ENCODE peak calls at places on chromosomes 2 and 18, in four cellular contexts. W is heart left ventricle, Z is GM10248, M is chondrocyte. H is an unnamed sample.

GRCh38 chr2:55864351-55865084 is 59.1 kb downstream of the EFEMP1 start:
- DNase-seq in Z (no peak), M (no peak), W (no peak), H (no peak)

GRCh38 chr2:7256377-7256776 is 339.2 kb downstream of the RNF144A start:
- DNase-seq in Z (no peak), W (no peak), M (no peak), H (no peak)

GRCh38 chr18:70289351-70290330 is 796 bp downstream of the SOCS6 start:
- DNase-seq in M (no peak), Z (peak), W (peak), H (peak)

GRCh38 chr2:209908511-209908910 is 93.9 kb upstream of the RPE start:
- DNase-seq in M (no peak), W (no peak), Z (no peak), H (no peak)

GRCh38 chr2:55155764-55156221 is 76.3 kb downstream of the CLHC1 start:
- DNase-seq in W (no peak), M (no peak), Z (no peak), H (no peak)

GRCh38 chr2:149661844-149662243 is 74.3 kb upstream of the MMADHC start:
- DNase-seq in W (no peak), Z (no peak), M (no peak), H (no peak)

GRCh38 chr2:143264851-143265250 is 135.6 kb downstream of the ARHGAP15 start:
- DNase-seq in W (no peak), M (no peak), Z (no peak), H (no peak)

GRCh38 chr2:20196881-20197204 is 28.1 kb downstream of the SDC1 start:
- DNase-seq in M (no peak), W (no peak), Z (no peak), H (no peak)

GRCh38 chr2:70094171-70094977 is 7.1 kb downstream of the PCBP1 start:
- DNase-seq in M (peak), Z (no peak), W (no peak), H (peak)

GRCh38 chr2:181646415-181646987 is 10.4 kb downstream of the CERKL start:
- DNase-seq in Z (no peak), M (no peak), W (no peak), H (no peak)

GRCh38 chr2:159551811-159552210 is 64.5 kb downstream of the BAZ2B start:
- DNase-seq in W (no peak), Z (no peak), M (no peak), H (no peak)

GRCh38 chr2:121505005-121505404 is 25.7 kb upstream of the RNU4ATAC start:
- DNase-seq in M (no peak), Z (no peak), W (no peak), H (no peak)

GRCh38 chr18:13437801-13438506 is 219.4 kb downstream of the LDLRAD4 start:
- DNase-seq in Z (no peak), W (no peak), M (no peak), H (no peak)

GRCh38 chr2:113284481-113284880 is 5.8 kb upstream of the PAX8 start:
- DNase-seq in M (no peak), Z (no peak), W (no peak), H (no peak)

GRCh38 chr2:113233593-113234550 is 44.8 kb downstream of the PAX8 start:
- DNase-seq in M (no peak), Z (peak), W (no peak), H (peak)

GRCh38 chr2:96489673-96490072 is 15.5 kb downstream of the NEURL3 start:
- DNase-seq in W (no peak), M (no peak), Z (no peak), H (no peak)

GRCh38 chr2:58762176-58762781 is 521.2 kb upstream of the FANCL start:
- DNase-seq in M (no peak), W (no peak), Z (no peak), H (peak)

GRCh38 chr18:75395137-75395536 is 32.4 kb downstream of the SMIM21 start:
- DNase-seq in W (no peak), Z (no peak), M (no peak), H (no peak)

GRCh38 chr18:58361212-58361611 is 267.7 kb downstream of the ALPK2 start:
- DNase-seq in W (no peak), M (no peak), Z (no peak), H (no peak)

GRCh38 chr18:74551936-74552555 is 17.7 kb downstream of the CNDP1 start:
- DNase-seq in W (peak), M (no peak), Z (peak), H (peak)

GRCh38 chr2:23452853-23453420 is 68.0 kb downstream of the KLHL29 start:
- DNase-seq in W (no peak), M (no peak), Z (peak), H (peak)

GRCh38 chr2:171163261-171163660 is 2.6 kb upstream of the TLK1 start:
- DNase-seq in M (no peak), W (no peak), Z (no peak), H (no peak)

GRCh38 chr2:10900216-10901109 is 11.3 kb upstream of the KCNF1 start:
- DNase-seq in Z (peak), M (no peak), W (no peak), H (peak)

GRCh38 chr2:11722249-11723060 is 24.0 kb upstream of the LPIN1 start:
- DNase-seq in W (no peak), Z (no peak), M (no peak), H (no peak)

GRCh38 chr2:206562375-206562774 is 79.9 kb upstream of the FAM237A start:
- DNase-seq in M (no peak), W (no peak), Z (no peak), H (no peak)

GRCh38 chr2:174778479-174778962 is 14.2 kb upstream of the CHRNA1 start:
- DNase-seq in M (no peak), Z (peak), W (peak), H (peak)

GRCh38 chr2:46632349-46632748 is 153.0 kb downstream of the TMEM247 start:
- DNase-seq in Z (no peak), W (no peak), M (no peak), H (peak)

GRCh38 chr2:126482582-126483464 is 173.1 kb upstream of the GYPC start:
- DNase-seq in Z (peak), M (no peak), W (no peak), H (no peak)
- TF ChIP-seq CTCF in Z (no peak), M (peak), W (no peak), H (no peak)

DNA sequence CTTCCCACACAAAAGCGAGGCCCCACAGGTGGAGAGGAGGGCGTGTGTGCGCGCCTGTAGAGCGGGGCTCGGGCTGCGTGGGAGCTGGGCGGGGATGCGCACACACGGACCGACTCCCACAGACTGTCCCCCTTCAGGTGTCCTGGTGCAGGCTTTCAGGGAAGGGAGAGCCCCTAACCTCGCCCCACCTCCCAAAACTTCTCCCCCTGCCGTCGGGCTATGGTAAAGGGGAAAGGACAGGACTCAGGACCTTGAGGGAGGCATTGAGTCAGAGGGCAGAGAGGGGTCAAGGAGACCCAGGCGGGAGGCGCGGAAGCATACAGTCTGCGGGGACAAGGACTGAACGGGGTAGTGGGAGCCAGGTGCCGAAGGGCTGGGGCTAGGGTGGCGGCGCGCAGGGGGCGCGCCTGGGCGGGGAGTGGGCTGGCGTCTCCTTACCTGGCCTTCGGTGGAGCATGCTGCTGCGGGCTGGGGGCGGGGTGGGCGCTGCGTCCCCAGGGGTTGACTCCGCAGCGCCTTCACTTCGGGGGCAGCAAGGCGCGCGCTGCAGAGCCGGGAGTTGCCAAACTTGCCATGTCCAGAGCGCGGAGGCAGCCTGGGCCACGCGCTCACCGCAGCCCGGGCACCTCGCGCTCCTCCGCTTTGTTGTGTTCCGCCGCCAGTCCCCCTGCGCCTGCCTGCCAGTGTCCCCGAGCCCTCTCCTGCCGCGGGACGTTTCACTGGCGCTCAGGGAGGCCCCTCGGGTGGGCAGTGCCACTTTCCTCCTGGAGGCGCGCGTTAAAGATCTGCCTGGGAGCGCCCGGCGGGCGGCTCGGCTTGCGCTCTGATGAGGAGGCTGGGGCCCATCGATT is 302.0 kb downstream of the NCKAP5 start:
- DNase-seq in W (no peak), M (no peak), Z (no peak), H (no peak)
- TF ChIP-seq CTCF in W (no peak), M (peak), Z (no peak), H (no peak)

GRCh38 chr2:241616168-241617125 is 20.5 kb downstream of the THAP4 start:
- DNase-seq in M (no peak), Z (no peak), W (no peak), H (no peak)
- TF ChIP-seq CTCF in M (no peak), Z (no peak), W (no peak), H (no peak)

GRCh38 chr2:237432484-237433092 is 18.6 kb upstream of the COL6A3 start:
- DNase-seq in M (no peak), Z (no peak), W (no peak), H (no peak)
- TF ChIP-seq CTCF in M (peak), Z (no peak), W (no peak), H (no peak)

GRCh38 chr2:230865766-230866703 is 1.3 kb downstream of the ITM2C start:
- DNase-seq in W (no peak), M (no peak), Z (no peak), H (peak)
- TF ChIP-seq CTCF in W (no peak), M (peak), Z (no peak), H (no peak)